ENCODE peak calls at places on chromosomes 7 and 10, in six cellular contexts. M is HCT116, O is GM12878, R is NT2/D1, W is K562, B is HepG2. D is an unnamed sample.

GRCh38 chr7:72336382-72336886 is 75.7 kb downstream of the CALN1 start:
- DNase-seq in M (no peak), O (no peak), R (no peak), W (no peak), B (no peak), D (no peak)

GRCh38 chr7:135166338-135166989 is 4.0 kb downstream of the CYREN start:
- DNase-seq in M (no peak), O (no peak), R (no peak), W (no peak), B (no peak), D (no peak)

GRCh38 chr10:71382757-71383156 is 14.0 kb upstream of the CDH23 start:
- DNase-seq in M (no peak), O (no peak), R (no peak), W (peak; percentile 48), B (no peak), D (no peak)

GRCh38 chr10:132388901-132389630 is 7.9 kb upstream of the PWWP2B start:
- DNase-seq in M (no peak), O (no peak), R (no peak), W (no peak), B (no peak), D (no peak)

GRCh38 chr10:3776796-3777571 is 8.0 kb downstream of the KLF6 start:
- DNase-seq in M (peak; percentile 59), O (no peak), R (no peak), W (peak; percentile 55), B (peak; percentile 58), D (no peak)

GRCh38 chr7:85154282-85154937 is 32.4 kb downstream of the SEMA3D start:
- DNase-seq in M (no peak), O (no peak), R (no peak), W (no peak), B (no peak), D (no peak)

GRCh38 chr7:110994028-110994967 is 96.6 kb upstream of the LRRN3 start:
- DNase-seq in M (no peak), O (no peak), R (no peak), W (peak; percentile 65), B (no peak), D (no peak)

GRCh38 chr7:135480966-135481599 is 28.8 kb downstream of the CNOT4 start:
- DNase-seq in M (no peak), O (no peak), R (no peak), W (no peak), B (no peak), D (no peak)

GRCh38 chr7:43164757-43165156 is 52.3 kb downstream of the HECW1 start:
- DNase-seq in M (peak; percentile 39), O (peak; percentile 61), R (no peak), W (no peak), B (no peak), D (no peak)

GRCh38 chr7:43318188-43318587 is 205.7 kb downstream of the HECW1 start:
- DNase-seq in M (no peak), O (no peak), R (no peak), W (no peak), B (no peak), D (no peak)

GRCh38 chr7:135991322-135991721 is 14.2 kb upstream of the MTPN start:
- DNase-seq in M (no peak), O (no peak), R (no peak), W (no peak), B (no peak), D (no peak)

GRCh38 chr10:91307489-91307888 is 87.0 kb downstream of the PCGF5 start:
- DNase-seq in M (no peak), O (no peak), R (no peak), W (no peak), B (no peak), D (no peak)

GRCh38 chr7:106071356-106071998 is 40.6 kb downstream of the SYPL1 start:
- DNase-seq in M (no peak), O (peak; percentile 98), R (no peak), W (no peak), B (no peak), D (no peak)

GRCh38 chr7:19930851-19931250 is 157.4 kb upstream of the TMEM196 start:
- DNase-seq in M (no peak), O (no peak), R (no peak), W (no peak), B (no peak), D (no peak)
- TF ChIP-seq ZNF274 in M (no peak), O (no peak), R (no peak), W (no peak), B (no peak), D (no peak)

GRCh38 chr7:1564603-1565022 is 5.2 kb downstream of the PSMG3 start:
- DNase-seq in M (no peak), O (no peak), R (no peak), W (no peak), B (no peak), D (no peak)

GRCh38 chr7:1569016-1569415 is 816 bp downstream of the PSMG3 start:
- DNase-seq in M (no peak), O (no peak), R (no peak), W (peak; percentile 74), B (no peak), D (no peak)

GRCh38 chr7:1567082-1567771 is 2.6 kb downstream of the PSMG3 start:
- DNase-seq in M (peak; percentile 71), O (no peak), R (peak; percentile 39), W (peak; percentile 55), B (no peak), D (no peak)

GRCh38 chr7:1567893-1568292 is 1.9 kb downstream of the PSMG3 start:
- DNase-seq in M (no peak), O (no peak), R (no peak), W (no peak), B (no peak), D (no peak)

GRCh38 chr7:1566687-1567081 is 3.1 kb downstream of the PSMG3 start:
- DNase-seq in M (no peak), O (no peak), R (no peak), W (no peak), B (no peak), D (no peak)
- TF ChIP-seq ZNF274 in M (no peak), O (no peak), R (no peak), W (no peak), B (no peak), D (no peak)

DNA sequence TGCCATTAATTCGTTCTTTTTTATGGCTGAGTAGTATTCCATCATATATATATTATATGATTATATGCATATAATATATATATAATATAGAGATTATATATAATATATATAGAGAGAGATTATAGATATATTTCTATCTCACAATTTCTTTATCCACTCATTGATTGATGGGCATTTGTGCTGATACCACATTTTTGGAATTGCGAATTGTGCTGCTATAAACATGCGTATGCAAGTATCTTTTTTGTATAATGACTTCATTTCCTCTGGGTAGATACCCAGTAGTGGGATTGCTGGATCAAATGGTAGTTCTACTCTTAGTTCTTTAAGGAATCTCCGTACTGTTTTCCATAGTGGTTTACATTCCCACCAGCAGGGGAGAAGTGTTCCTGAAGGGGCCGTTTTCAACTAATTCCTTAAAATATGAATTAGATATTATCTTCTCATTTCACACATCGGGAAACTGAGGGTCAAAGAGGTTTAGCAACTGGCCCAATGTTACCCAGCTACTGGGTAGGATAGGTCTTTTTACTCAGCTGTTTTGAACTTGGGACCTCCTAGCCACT is 16.5 kb downstream of the NFE2L3 start:
- DNase-seq in M (no peak), O (no peak), R (no peak), W (no peak), B (no peak), D (no peak)
- TF ChIP-seq ZNF274 in M (no peak), O (no peak), R (no peak), W (no peak), B (no peak), D (no peak)

DNA sequence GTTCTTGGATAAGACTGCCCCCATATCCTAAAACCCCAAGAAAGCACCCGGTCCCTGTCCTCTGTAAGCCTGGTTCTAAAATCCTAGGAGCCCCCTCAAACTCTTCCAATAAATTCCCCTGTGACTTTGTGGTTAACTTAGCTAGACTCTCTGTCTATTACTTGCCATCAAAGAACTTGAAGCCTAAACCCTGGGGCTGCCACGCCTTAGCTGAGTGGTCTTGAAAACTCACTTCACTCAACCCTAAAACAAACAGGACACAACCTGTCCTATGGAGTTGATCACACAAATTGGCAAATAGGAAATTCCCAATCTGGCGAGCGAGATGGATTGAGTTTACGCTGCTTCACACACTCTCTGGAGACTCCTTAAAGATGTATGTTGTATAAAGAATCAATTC is 191.4 kb upstream of the SVIL start:
- DNase-seq in M (no peak), O (no peak), R (no peak), W (no peak), B (no peak), D (no peak)
- TF ChIP-seq ZNF274 in M (no peak), O (no peak), R (no peak), W (no peak), B (no peak), D (no peak)

DNA sequence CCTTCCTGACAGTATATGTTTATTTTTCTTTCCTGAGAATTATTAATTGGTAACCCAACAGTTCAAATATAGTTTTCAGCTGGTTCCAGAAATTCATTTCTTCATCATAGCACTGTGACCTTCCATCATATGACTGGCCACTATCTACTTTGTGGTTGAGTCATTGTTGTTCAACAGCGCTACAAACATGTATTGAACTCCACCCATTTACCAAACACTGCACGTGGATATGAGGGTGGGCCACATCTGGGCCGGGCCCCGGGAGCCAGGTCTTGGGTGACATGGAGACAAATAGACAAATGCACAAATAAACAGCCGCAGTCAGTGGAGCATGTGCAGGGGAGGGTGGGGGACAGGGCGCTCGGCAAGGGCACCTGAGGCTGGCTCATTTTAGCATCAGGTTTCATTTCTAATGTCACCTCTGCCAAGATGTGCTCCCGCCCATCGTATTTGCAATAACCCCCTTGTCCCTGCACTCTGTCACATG is 24.0 kb upstream of the EEPD1 start:
- DNase-seq in M (no peak), O (no peak), R (no peak), W (no peak), B (peak; percentile 48), D (no peak)
- TF ChIP-seq ZNF274 in M (no peak), O (no peak), R (no peak), W (no peak), B (no peak), D (no peak)

D was measured in H1.